ENCODE peak calls at places on chromosomes 4 and X, in seven cellular contexts. A is dermis blood vessel endothelial cell; J is spleen; C is stimulated activated CD4-positive, alpha-beta T cell treated with anti-CD3 and anti-CD28 coated beads, Interleukin-15, amount 100 ng/mL, for 1 hour; H is HFF-Myc; T is HTR-8/SVneo; R is tibial artery. I is an unnamed sample.
A peak's percentile ranks its signal among the peaks of the same experiment; 100 is the strongest.

GRCh38 chr4:40912455-40913055 is 162.8 kb downstream of the NSUN7 start:
- DNase-seq in A (no peak), T (no peak), J (no peak), R (no peak), C (no peak), H (no peak), I (no peak)

GRCh38 chr4:183550345-183551080 is 45.7 kb downstream of the ING2 start:
- DNase-seq in H (no peak), J (no peak), A (no peak), R (no peak), T (no peak), C (no peak), I (no peak)

GRCh38 chr4:2915789-2916188 is 47.4 kb downstream of the NOP14 start:
- DNase-seq in T (no peak), A (no peak), C (no peak), J (no peak), H (no peak), R (no peak), I (no peak)

GRCh38 chrX:153554519-153555167 is 37.2 kb downstream of the ATP2B3 start:
- DNase-seq in J (peak; percentile 86), C (peak; percentile 17), T (peak; percentile 45), H (no peak), R (peak; percentile 70), A (peak; percentile 65), I (peak; percentile 65)

GRCh38 chr4:154208424-154208823 is 283.2 kb downstream of the DCHS2 start:
- DNase-seq in H (no peak), J (peak; percentile 76), C (no peak), R (no peak), T (no peak), A (no peak), I (no peak)

GRCh38 chr4:76589872-76590846 is 155.1 kb downstream of the SHROOM3 start:
- DNase-seq in C (no peak), A (peak; percentile 33), H (peak; percentile 81), T (peak; percentile 65), J (no peak), R (peak; percentile 70), I (no peak)

GRCh38 chr4:38591617-38592337 is 72.2 kb upstream of the KLF3 start:
- DNase-seq in A (no peak), R (no peak), T (no peak), J (no peak), C (no peak), H (no peak), I (no peak)

GRCh38 chr4:90979551-90979950 is 852.4 kb downstream of the CCSER1 start:
- DNase-seq in T (no peak), J (no peak), R (no peak), C (no peak), A (no peak), H (no peak), I (no peak)

GRCh38 chrX:129318375-129318774 is 204.9 kb downstream of the SMARCA1 start:
- DNase-seq in A (peak; percentile 29), J (no peak), T (no peak), H (no peak), R (no peak), C (no peak), I (peak; percentile 39)

GRCh38 chrX:77342028-77342427 is 105.2 kb upstream of the FGF16 start:
- DNase-seq in A (no peak), T (no peak), R (no peak), H (no peak), J (no peak), C (no peak), I (no peak)

GRCh38 chr4:61924131-61924530 is 724.0 kb downstream of the ADGRL3 start:
- DNase-seq in C (no peak), A (no peak), J (no peak), T (no peak), R (no peak), H (no peak), I (no peak)

GRCh38 chr4:114998316-114998715 is 115.1 kb downstream of the NDST4 start:
- DNase-seq in C (no peak), T (no peak), A (no peak), H (no peak), R (no peak), J (no peak), I (no peak)

GRCh38 chr4:15675363-15675762 is 6.3 kb upstream of the FAM200B start:
- DNase-seq in H (no peak), T (no peak), A (no peak), R (no peak), J (no peak), C (no peak), I (no peak)

GRCh38 chrX:57583477-57583876 is 8.3 kb upstream of the ZXDB start:
- DNase-seq in A (no peak), T (no peak), C (no peak), J (no peak), H (no peak), R (no peak), I (no peak)

GRCh38 chrX:16743604-16744325 is 24.4 kb downstream of the SYAP1 start:
- DNase-seq in H (peak; percentile 25), C (no peak), T (peak; percentile 14), R (no peak), A (no peak), J (no peak), I (peak; percentile 55)

GRCh38 chrX:56284269-56284668 is 52.1 kb downstream of the KLF8 start:
- DNase-seq in H (no peak), T (no peak), J (no peak), R (no peak), A (no peak), C (no peak), I (no peak)

GRCh38 chr4:153731239-153731638 is 28.6 kb downstream of the RNF175 start:
- DNase-seq in R (no peak), C (no peak), J (no peak), T (peak; percentile 33), A (no peak), H (peak; percentile 99), I (no peak)

GRCh38 chrX:3690140-3690539 is 23.3 kb downstream of the PRKX start:
- DNase-seq in H (no peak), R (no peak), T (no peak), A (no peak), C (no peak), J (no peak), I (no peak)

GRCh38 chrX:133865761-133866470 is 119.5 kb downstream of the GPC3 start:
- DNase-seq in J (no peak), A (no peak), T (no peak), H (no peak), R (no peak), C (no peak), I (no peak)

GRCh38 chr4:2786794-2787229 is 6.1 kb upstream of the SH3BP2 start:
- DNase-seq in H (no peak), A (no peak), R (no peak), C (no peak), J (no peak), T (no peak), I (no peak)

GRCh38 chr4:74117024-74117534 is 18.1 kb upstream of the CXCL2 start:
- DNase-seq in H (peak; percentile 70), R (peak; percentile 81), J (no peak), T (no peak), C (no peak), A (peak; percentile 100), I (peak; percentile 97)

GRCh38 chr4:2962099-2962455 is 1.1 kb downstream of the NOP14 start:
- DNase-seq in C (no peak), R (no peak), J (peak; percentile 76), H (no peak), T (no peak), A (peak; percentile 19), I (no peak)

GRCh38 chrX:147978931-147979330 is 2.2 kb upstream of the FMR1NB start:
- DNase-seq in H (no peak), A (no peak), R (no peak), C (no peak), T (peak; percentile 5), J (no peak), I (no peak)

GRCh38 chr4:142404191-142404611 is 441.9 kb downstream of the INPP4B start:
- DNase-seq in H (no peak), T (peak; percentile 22), J (no peak), R (no peak), C (no peak), A (peak; percentile 73), I (peak; percentile 91)